ENCODE peak calls at places on chromosomes 13 and 19, in four cellular contexts. One of them, this sample, is unnamed.
A peak's percentile ranks its signal among the peaks of the same experiment; 100 is the strongest.

GRCh38 chr13:74166286-74166685 is 32.1 kb upstream of the KLF12 start:
- DNase-seq in WTC11: no peak
- DNase-seq in GM12878: no peak
- DNase-seq in K562: no peak
- DNase-seq in this sample: no peak

GRCh38 chr19:46573679-46574522 is 27.2 kb upstream of the CALM3 start:
- DNase-seq in GM12878: no peak
- DNase-seq in WTC11: no peak
- DNase-seq in K562: no peak
- DNase-seq in this sample: peak; percentile 13

GRCh38 chr19:16076958-16077611 is 790 bp downstream of the TPM4 start:
- DNase-seq in K562: peak; percentile 41
- DNase-seq in GM12878: no peak
- DNase-seq in WTC11: peak; percentile 68
- DNase-seq in this sample: no peak

GRCh38 chr19:7705387-7706187 is 3.7 kb upstream of the FCER2 start:
- DNase-seq in K562: no peak
- DNase-seq in WTC11: no peak
- DNase-seq in GM12878: peak; percentile 91
- DNase-seq in this sample: no peak

GRCh38 chr13:114059946-114060860 is 72.2 kb downstream of the RASA3 start:
- DNase-seq in GM12878: no peak
- DNase-seq in WTC11: no peak
- DNase-seq in K562: no peak
- DNase-seq in this sample: no peak

GRCh38 chr13:102678339-102679122 is 16.3 kb downstream of the METTL21C start:
- DNase-seq in K562: no peak
- DNase-seq in WTC11: no peak
- DNase-seq in GM12878: no peak
- DNase-seq in this sample: no peak

GRCh38 chr19:19538077-19538764 is at the start of gene CILP2:
- DNase-seq in WTC11: peak; percentile 91
- DNase-seq in GM12878: no peak
- DNase-seq in K562: peak; percentile 48
- DNase-seq in this sample: no peak

GRCh38 chr13:107138468-107138867 is 570.5 kb upstream of the ARGLU1 start:
- DNase-seq in GM12878: no peak
- DNase-seq in WTC11: no peak
- DNase-seq in K562: no peak
- DNase-seq in this sample: no peak

GRCh38 chr19:37329686-37330085 is 41.2 kb upstream of the ZNF527 start:
- DNase-seq in WTC11: peak; percentile 44
- DNase-seq in K562: no peak
- DNase-seq in GM12878: no peak
- DNase-seq in this sample: peak; percentile 32

GRCh38 chr19:49125025-49125731 is 5.8 kb downstream of the PPFIA3 start:
- DNase-seq in K562: no peak
- DNase-seq in GM12878: no peak
- DNase-seq in WTC11: peak; percentile 77
- DNase-seq in this sample: peak; percentile 65

GRCh38 chr19:39845621-39846175 is 481 bp downstream of the FBL start:
- DNase-seq in WTC11: no peak
- DNase-seq in GM12878: no peak
- DNase-seq in K562: peak; percentile 60
- DNase-seq in this sample: no peak

GRCh38 chr19:33419763-33420080 is 46.2 kb downstream of the CEBPG start:
- DNase-seq in K562: peak; percentile 76
- DNase-seq in WTC11: peak; percentile 81
- DNase-seq in GM12878: no peak
- DNase-seq in this sample: no peak

GRCh38 chr19:5949792-5950305 is 28.1 kb downstream of the RANBP3 start:
- DNase-seq in WTC11: no peak
- DNase-seq in GM12878: no peak
- DNase-seq in K562: no peak
- DNase-seq in this sample: no peak

GRCh38 chr13:20017365-20017711 is 58.8 kb downstream of the ZMYM2 start:
- DNase-seq in GM12878: no peak
- DNase-seq in WTC11: no peak
- DNase-seq in K562: no peak
- DNase-seq in this sample: no peak

GRCh38 chr19:4539697-4540581 is at the start of gene LRG1:
- DNase-seq in WTC11: no peak
- DNase-seq in K562: peak; percentile 89
- DNase-seq in GM12878: peak; percentile 30
- DNase-seq in this sample: peak; percentile 86

GRCh38 chr13:105441406-105441805 is 1094.1 kb downstream of the EFNB2 start:
- DNase-seq in GM12878: no peak
- DNase-seq in WTC11: no peak
- DNase-seq in K562: no peak
- DNase-seq in this sample: no peak

GRCh38 chr19:58474291-58474996 is 1.7 kb upstream of the ZNF446 start:
- DNase-seq in GM12878: no peak
- DNase-seq in WTC11: no peak
- DNase-seq in K562: no peak
- DNase-seq in this sample: no peak

GRCh38 chr19:4474504-4475136 is 2.5 kb downstream of the HDGFL2 start:
- DNase-seq in WTC11: peak; percentile 83
- DNase-seq in GM12878: no peak
- DNase-seq in K562: peak; percentile 53
- DNase-seq in this sample: no peak

GRCh38 chr13:111537115-111537728 is 216.8 kb downstream of the TEX29 start:
- DNase-seq in GM12878: no peak
- DNase-seq in K562: no peak
- DNase-seq in WTC11: no peak
- DNase-seq in this sample: no peak

GRCh38 chr19:16266586-16266942 is 58.1 kb upstream of the KLF2 start:
- DNase-seq in GM12878: no peak
- DNase-seq in K562: no peak
- DNase-seq in WTC11: no peak
- DNase-seq in this sample: no peak

GRCh38 chr19:27776020-27776419 is 1436.9 kb downstream of the UQCRFS1 start:
- DNase-seq in K562: peak; percentile 44
- DNase-seq in WTC11: no peak
- DNase-seq in GM12878: no peak
- DNase-seq in this sample: no peak

GRCh38 chr13:93338906-93339305 is 112.3 kb downstream of the GPC6 start:
- DNase-seq in GM12878: no peak
- DNase-seq in K562: no peak
- DNase-seq in WTC11: no peak
- DNase-seq in this sample: no peak

GRCh38 chr19:33678796-33679195 is 57.0 kb downstream of the CHST8 start:
- DNase-seq in GM12878: no peak
- DNase-seq in K562: no peak
- DNase-seq in WTC11: no peak
- DNase-seq in this sample: no peak

GRCh38 chr19:51372649-51373504 is at the start of gene NKG7:
- DNase-seq in K562: peak; percentile 34
- DNase-seq in GM12878: peak; percentile 68
- DNase-seq in WTC11: no peak
- DNase-seq in this sample: no peak

GRCh38 chr13:40031031-40031430 is 375.6 kb downstream of the COG6 start:
- DNase-seq in GM12878: no peak
- DNase-seq in WTC11: no peak
- DNase-seq in K562: no peak
- DNase-seq in this sample: no peak

GRCh38 chr19:40594657-40595077 is 6.5 kb upstream of the LTBP4 start:
- DNase-seq in WTC11: no peak
- DNase-seq in GM12878: no peak
- DNase-seq in K562: no peak
- DNase-seq in this sample: no peak

GRCh38 chr13:106033634-106034033 is 501.8 kb downstream of the EFNB2 start:
- DNase-seq in GM12878: no peak
- DNase-seq in K562: no peak
- DNase-seq in WTC11: no peak
- DNase-seq in this sample: peak; percentile 4

GRCh38 chr19:43479961-43480561 is 14.7 kb upstream of the LYPD3 start:
- DNase-seq in K562: no peak
- DNase-seq in GM12878: no peak
- DNase-seq in WTC11: no peak
- DNase-seq in this sample: no peak

GRCh38 chr13:22936228-22936627 is 244.6 kb upstream of the SGCG start:
- DNase-seq in WTC11: no peak
- DNase-seq in GM12878: no peak
- DNase-seq in K562: no peak
- DNase-seq in this sample: no peak

DNA sequence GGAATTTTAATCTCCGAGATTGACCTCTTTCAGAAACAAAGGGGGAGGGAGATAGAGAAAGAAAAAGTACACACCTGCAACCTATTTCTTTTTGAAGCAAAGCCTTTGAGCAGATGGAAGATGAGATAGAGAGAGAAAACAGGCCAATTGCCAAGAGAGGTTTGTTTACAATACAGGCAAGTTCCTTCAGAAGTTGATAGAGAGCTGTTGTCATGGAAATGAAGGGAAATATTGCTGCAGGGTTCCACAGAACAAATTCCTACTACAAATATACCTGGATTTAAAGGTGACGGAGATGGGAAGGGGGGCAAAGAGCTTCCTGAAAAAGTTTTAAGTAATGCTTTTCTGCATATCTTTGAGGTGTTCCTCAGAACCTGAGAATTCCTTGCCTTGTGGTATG is 388.4 kb downstream of the NDFIP2 start:
- DNase-seq in GM12878: no peak
- DNase-seq in K562: no peak
- DNase-seq in WTC11: no peak
- DNase-seq in this sample: peak; percentile 54
- TF ChIP-seq CBFB in GM12878: no peak
- TF ChIP-seq CBFB in K562: no peak
- TF ChIP-seq CBFB in WTC11: no peak
- TF ChIP-seq CBFB in this sample: no peak

DNA sequence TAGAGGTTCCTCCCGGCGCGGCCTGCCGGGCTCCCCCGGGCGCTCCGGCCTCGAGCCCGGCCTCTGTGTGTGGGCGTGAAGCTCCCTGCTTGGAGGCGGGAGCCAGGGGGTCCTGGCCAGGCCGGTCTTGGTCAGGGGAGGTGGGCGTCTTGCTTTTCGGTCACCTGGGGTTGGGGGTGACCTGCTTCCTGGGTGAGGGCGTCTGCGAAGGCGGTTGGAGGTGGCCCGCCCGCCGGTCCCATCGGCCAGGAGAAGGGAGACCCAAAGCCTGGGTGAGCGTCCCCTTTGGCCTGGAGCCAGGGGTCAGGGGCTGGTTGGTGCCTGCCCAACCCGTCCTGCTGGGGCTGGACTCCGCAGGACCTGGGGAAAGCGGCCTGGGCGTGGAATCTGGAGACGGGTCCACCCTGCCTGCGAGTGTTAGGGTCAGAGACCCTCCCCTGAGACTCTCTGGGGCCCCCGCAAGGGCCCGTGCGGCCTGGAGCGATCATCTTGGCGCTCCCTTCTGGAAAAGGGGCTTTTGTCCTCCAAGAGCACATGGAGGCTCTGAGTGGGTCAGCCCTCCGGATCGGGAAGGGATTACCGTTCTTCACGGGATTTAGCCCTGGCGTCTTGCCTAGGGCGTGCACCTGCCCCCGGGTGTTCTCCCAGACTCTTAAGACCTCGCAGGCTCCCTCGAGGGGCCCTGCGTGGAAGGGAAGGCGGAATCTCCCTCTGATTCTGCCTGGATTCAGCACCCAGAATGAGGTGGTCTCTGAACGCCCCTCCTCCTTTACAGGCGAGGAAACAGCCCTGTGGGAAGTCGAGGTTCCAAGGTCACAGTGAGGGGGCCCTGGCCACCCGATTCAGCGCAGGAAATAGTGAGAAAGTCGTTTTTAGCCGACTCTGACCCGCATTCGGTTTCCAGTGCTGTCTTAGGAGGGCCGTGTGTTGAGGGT is 762 bp downstream of the BSG start:
- DNase-seq in K562: peak; percentile 66
- DNase-seq in WTC11: no peak
- DNase-seq in GM12878: no peak
- DNase-seq in this sample: no peak
- TF ChIP-seq CBFB in K562: no peak
- TF ChIP-seq CBFB in WTC11: no peak
- TF ChIP-seq CBFB in GM12878: no peak
- TF ChIP-seq CBFB in this sample: no peak

DNA sequence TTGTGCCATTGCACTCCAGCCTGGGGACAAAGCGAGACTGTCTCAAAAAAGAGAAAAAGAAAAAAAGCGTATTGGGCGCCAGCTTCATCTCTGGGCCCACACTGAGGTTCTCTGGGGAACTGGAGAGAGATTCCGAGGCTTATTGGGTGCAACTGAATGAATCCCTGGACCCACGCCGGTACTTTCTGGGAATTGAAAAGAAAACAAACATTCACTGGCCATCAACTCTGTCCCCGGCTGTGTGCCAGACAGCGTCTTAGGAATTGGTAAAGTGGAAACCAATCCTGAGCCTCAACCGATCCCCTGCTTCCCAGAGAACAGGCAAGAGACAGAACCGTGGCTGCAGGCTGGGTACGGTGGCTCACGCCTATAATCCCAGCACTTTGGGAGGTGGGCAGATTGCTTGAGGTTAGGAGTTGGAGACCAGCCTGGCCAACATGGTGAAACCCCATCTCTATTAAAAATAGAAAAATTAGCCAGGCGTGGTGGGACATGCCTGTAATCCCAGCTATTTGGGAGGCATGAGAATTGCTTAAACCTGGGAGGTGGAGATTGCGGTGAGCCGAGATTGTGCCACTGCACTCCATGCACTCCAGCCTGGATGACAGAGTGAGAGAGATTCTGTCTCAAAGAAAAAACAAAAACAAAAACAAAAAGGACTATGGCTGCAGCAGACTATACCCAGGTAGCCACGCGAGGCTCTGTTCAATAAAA is 8.6 kb downstream of the ANO8 start:
- DNase-seq in GM12878: no peak
- DNase-seq in K562: no peak
- DNase-seq in WTC11: no peak
- DNase-seq in this sample: no peak
- TF ChIP-seq CBFB in GM12878: no peak
- TF ChIP-seq CBFB in K562: no peak
- TF ChIP-seq CBFB in WTC11: no peak
- TF ChIP-seq CBFB in this sample: no peak

GRCh38 chr13:33172400-33172799 is 113.2 kb downstream of the STARD13 start:
- DNase-seq in GM12878: no peak
- DNase-seq in WTC11: no peak
- DNase-seq in K562: no peak
- DNase-seq in this sample: no peak
- TF ChIP-seq CBFB in GM12878: no peak
- TF ChIP-seq CBFB in WTC11: no peak
- TF ChIP-seq CBFB in K562: no peak
- TF ChIP-seq CBFB in this sample: no peak